ENCODE peak calls at places on chromosome 6, in four cellular contexts. T is effector memory CD4-positive, alpha-beta T cell; C is upper lobe of right lung; W is Panc1. A is an unnamed sample.

GRCh38 chr6:169097336-169098052 is 156.2 kb downstream of the THBS2 start:
- DNase-seq in T (no peak), C (no peak), W (no peak), A (no peak)

GRCh38 chr6:15336905-15337583 is 91.2 kb downstream of the JARID2 start:
- DNase-seq in T (no peak), C (no peak), W (no peak), A (no peak)

GRCh38 chr6:24646771-24647170 is 780 bp upstream of the KIAA0319 start:
- DNase-seq in T (no peak), C (no peak), W (no peak), A (no peak)

GRCh38 chr6:144219056-144219685 is 66.0 kb upstream of the UTRN start:
- DNase-seq in T (no peak), C (no peak), W (no peak), A (no peak)

GRCh38 chr6:136920858-136921520 is 1.1 kb upstream of the SLC35D3 start:
- DNase-seq in T (no peak), C (peak; percentile 68), W (no peak), A (no peak)

GRCh38 chr6:41405941-41406340 is 70.5 kb downstream of the NCR2 start:
- DNase-seq in T (no peak), C (no peak), W (no peak), A (no peak)

GRCh38 chr6:116087437-116088027 is 13.1 kb upstream of the NT5DC1 start:
- DNase-seq in T (no peak), C (no peak), W (no peak), A (no peak)

GRCh38 chr6:2749972-2750600 is 636 bp downstream of the MYLK4 start:
- DNase-seq in T (peak; percentile 27), C (no peak), W (no peak), A (peak; percentile 26)

GRCh38 chr6:135322427-135323201 is 141.5 kb downstream of the MYB start:
- DNase-seq in T (no peak), C (no peak), W (no peak), A (no peak)

GRCh38 chr6:121592955-121593665 is 157.7 kb downstream of the GJA1 start:
- DNase-seq in T (no peak), C (no peak), W (no peak), A (no peak)

GRCh38 chr6:36739947-36740817 is 42.6 kb downstream of the RAB44 start:
- DNase-seq in T (no peak), C (no peak), W (no peak), A (no peak)

GRCh38 chr6:76707630-76708029 is 635.2 kb upstream of the IMPG1 start:
- DNase-seq in T (no peak), C (no peak), W (no peak), A (no peak)

GRCh38 chr6:19895866-19896579 is 58.9 kb downstream of the ID4 start:
- DNase-seq in T (no peak), C (no peak), W (no peak), A (no peak)

GRCh38 chr6:3460253-3460652 is 3.4 kb upstream of the SLC22A23 start:
- DNase-seq in T (no peak), C (no peak), W (no peak), A (no peak)

GRCh38 chr6:47700051-47700450 is 1.7 kb downstream of the ADGRF4 start:
- DNase-seq in T (no peak), C (no peak), W (no peak), A (no peak)

GRCh38 chr6:165098165-165098564 is 211.2 kb downstream of the C6orf118 start:
- DNase-seq in T (no peak), C (no peak), W (no peak), A (no peak)

GRCh38 chr6:65760285-65760684 is 53.3 kb upstream of the EYS start:
- DNase-seq in T (no peak), C (no peak), W (no peak), A (no peak)

GRCh38 chr6:41028618-41029486 is 10.2 kb downstream of the UNC5CL start:
- DNase-seq in T (no peak), C (no peak), W (no peak), A (no peak)

GRCh38 chr6:4928426-4928825 is 75.4 kb downstream of the RPP40 start:
- DNase-seq in T (no peak), C (no peak), W (no peak), A (no peak)

GRCh38 chr6:10215711-10216110 is 199.2 kb downstream of the TFAP2A start:
- DNase-seq in T (no peak), C (no peak), W (no peak), A (no peak)

GRCh38 chr6:30743099-30744053 is 889 bp upstream of the FLOT1 start:
- DNase-seq in T (peak; percentile 21), C (peak; percentile 73), W (no peak), A (no peak)

GRCh38 chr6:163367388-163368183 is 46.9 kb upstream of the QKI start:
- DNase-seq in T (no peak), C (peak; percentile 74), W (no peak), A (no peak)

GRCh38 chr6:25872804-25873203 is 1.2 kb downstream of the SLC17A3 start:
- DNase-seq in T (peak; percentile 35), C (no peak), W (no peak), A (no peak)

GRCh38 chr6:30955367-30956042 is 14.7 kb downstream of the MUCL3 start:
- DNase-seq in T (peak; percentile 22), C (peak; percentile 91), W (no peak), A (peak; percentile 17)

GRCh38 chr6:166627875-166628849 is 1.1 kb upstream of the RPS6KA2 start:
- DNase-seq in T (peak; percentile 57), C (peak; percentile 85), W (no peak), A (peak; percentile 60)

GRCh38 chr6:165941249-165941648 is 226.4 kb downstream of the TBXT start:
- DNase-seq in T (no peak), C (no peak), W (no peak), A (no peak)

GRCh38 chr6:11701568-11701967 is 77.0 kb downstream of the ADTRP start:
- DNase-seq in T (no peak), C (no peak), W (no peak), A (no peak)

GRCh38 chr6:131135244-131136020 is at the start of gene AKAP7:
- DNase-seq in T (peak; percentile 12), C (peak; percentile 93), W (no peak), A (peak; percentile 73)

GRCh38 chr6:105847433-105847832 is 238.7 kb upstream of the PRDM1 start:
- DNase-seq in T (no peak), C (no peak), W (no peak), A (no peak)

GRCh38 chr6:107237992-107238660 is 122.8 kb upstream of the BEND3 start:
- DNase-seq in T (no peak), C (no peak), W (no peak), A (no peak)

GRCh38 chr6:16819752-16820151 is 58.5 kb upstream of the ATXN1 start:
- DNase-seq in T (no peak), C (no peak), W (peak; percentile 13), A (no peak)

GRCh38 chr6:43829470-43829869 is 59.5 kb downstream of the VEGFA start:
- DNase-seq in T (no peak), C (no peak), W (no peak), A (no peak)

GRCh38 chr6:20631525-20631924 is 97.3 kb downstream of the CDKAL1 start:
- DNase-seq in T (no peak), C (no peak), W (no peak), A (no peak)

GRCh38 chr6:74611220-74611619 is 594.6 kb downstream of the COL12A1 start:
- DNase-seq in T (no peak), C (no peak), W (no peak), A (no peak)

GRCh38 chr6:126264265-126264664 is 75.7 kb upstream of the CENPW start:
- DNase-seq in T (no peak), C (no peak), W (no peak), A (no peak)

GRCh38 chr6:126267621-126268020 is 72.3 kb upstream of the CENPW start:
- DNase-seq in T (no peak), C (no peak), W (no peak), A (no peak)

GRCh38 chr6:126266664-126267063 is 73.3 kb upstream of the CENPW start:
- DNase-seq in T (no peak), C (no peak), W (no peak), A (no peak)

DNA sequence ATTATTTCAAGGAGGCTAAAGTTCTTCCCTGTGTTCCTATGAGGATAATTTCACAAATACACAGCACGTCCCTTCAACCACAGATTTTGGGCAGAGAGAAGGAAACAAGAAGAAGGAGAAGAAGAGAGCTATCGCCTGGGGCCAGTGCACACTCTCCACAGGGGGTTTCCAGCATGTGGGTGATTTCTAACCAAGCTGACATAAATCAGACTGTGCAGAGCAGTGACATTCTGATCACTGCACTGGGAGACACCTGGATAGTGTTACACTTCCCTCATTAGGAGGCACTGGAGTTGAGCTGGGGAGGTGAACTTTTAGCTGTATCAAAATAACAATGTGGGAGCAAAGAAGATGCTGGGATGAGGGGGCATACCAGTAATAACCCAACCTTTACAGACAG is 71.8 kb upstream of the CENPW start:
- DNase-seq in T (no peak), C (no peak), W (no peak), A (no peak)
- H3K27ac ChIP-seq in T (no peak overlapping the region), C (no peak overlapping the region), W (no peak overlapping the region), A (no peak overlapping the region)

GRCh38 chr6:157825243-157825904 is 2.3 kb downstream of the SNX9 start:
- DNase-seq in T (no peak), C (no peak), W (peak; percentile 57), A (no peak)
- H3K27ac ChIP-seq in T (no peak overlapping the region), C (no peak overlapping the region), W (peak overlapping the region; percentile 72), A (no peak overlapping the region)

GRCh38 chr6:113258771-113259170 is 598.4 kb upstream of the MARCKS start:
- DNase-seq in T (no peak), C (no peak), W (no peak), A (no peak)
- H3K27ac ChIP-seq in T (no peak overlapping the region), C (no peak overlapping the region), W (no peak overlapping the region), A (no peak overlapping the region)

GRCh38 chr6:93416575-93417420 is 2.6 kb downstream of the EPHA7 start:
- DNase-seq in T (no peak), C (no peak), W (no peak), A (peak; percentile 39)
- H3K27ac ChIP-seq in T (no peak overlapping the region), C (no peak overlapping the region), W (peak overlapping the region; percentile 84), A (peak overlapping the region; percentile 78)

DNA sequence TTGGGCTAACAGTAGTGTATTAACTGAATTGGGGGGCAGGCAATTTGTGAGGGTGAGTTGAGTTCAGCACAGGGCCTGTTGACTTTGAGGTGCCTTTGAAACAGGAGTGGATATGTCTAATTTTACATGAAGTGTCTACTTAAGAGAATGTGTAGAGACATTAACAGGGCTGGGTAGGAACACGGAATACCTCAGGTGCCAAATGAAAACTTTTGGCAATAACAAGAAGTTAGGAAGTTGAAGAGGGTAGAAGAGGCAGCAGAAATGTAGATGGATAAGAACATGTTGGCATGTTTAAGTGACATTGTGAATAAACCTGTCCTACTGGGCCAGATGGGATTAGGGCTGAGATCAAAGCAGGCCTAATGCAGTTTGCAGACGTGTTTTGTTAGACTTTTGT is 117.0 kb downstream of the SLC16A10 start:
- DNase-seq in T (no peak), C (no peak), W (no peak), A (no peak)
- H3K27ac ChIP-seq in T (no peak overlapping the region), C (no peak overlapping the region), W (no peak overlapping the region), A (no peak overlapping the region)

DNA sequence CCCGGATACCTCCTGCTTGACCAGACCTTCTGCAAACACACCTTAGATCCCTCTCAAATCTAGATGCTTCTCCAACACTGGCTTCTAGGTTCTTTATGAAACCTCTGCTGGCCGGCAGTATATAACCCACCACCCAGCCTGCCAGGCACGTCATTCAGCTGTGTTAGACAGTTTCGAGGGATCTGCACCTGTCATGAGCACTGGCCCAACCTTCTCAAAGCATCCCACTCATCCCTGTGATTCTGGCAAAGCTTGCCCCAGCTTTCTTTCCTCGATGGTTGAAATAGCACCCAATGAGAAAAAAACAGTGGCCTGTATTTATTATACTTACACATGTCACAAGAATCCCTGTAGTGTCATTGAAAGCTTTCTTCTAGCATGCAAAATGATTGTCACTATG is 157.8 kb downstream of the MTHFD1L start:
- DNase-seq in T (no peak), C (no peak), W (no peak), A (no peak)
- H3K27ac ChIP-seq in T (no peak overlapping the region), C (no peak overlapping the region), W (no peak overlapping the region), A (no peak overlapping the region)

A was measured in caudate nucleus.